ENCODE peak calls at places on chromosomes 12 and 14, in seven cellular contexts. R is SK-N-SH, O is fibroblast of the aortic adventitia, K is endothelial cell, Q is heart right ventricle, G is H9, H is lung. E is an unnamed sample.

GRCh38 chr12:88493651-88494050 is 86.6 kb downstream of the KITLG start:
- DNase-seq in O (peak; percentile 88), Q (no peak), H (no peak), G (no peak), K (no peak), R (no peak), E (no peak)

GRCh38 chr12:55997535-55997859 is 421 bp downstream of the SUOX start:
- DNase-seq in G (peak; percentile 41), Q (no peak), K (peak; percentile 10), H (no peak), O (no peak), R (no peak), E (no peak)

GRCh38 chr12:125417446-125417845 is 352.2 kb downstream of the AACS start:
- DNase-seq in K (no peak), R (no peak), H (no peak), O (no peak), Q (no peak), G (no peak), E (no peak)

GRCh38 chr12:116426391-116427136 is 132.6 kb upstream of the MAP1LC3B2 start:
- DNase-seq in G (peak; percentile 96), K (peak; percentile 13), H (peak; percentile 29), R (peak; percentile 35), O (peak; percentile 99), Q (peak; percentile 23), E (no peak)

GRCh38 chr12:116481726-116482125 is 77.5 kb upstream of the MAP1LC3B2 start:
- DNase-seq in Q (no peak), H (no peak), K (no peak), G (no peak), O (no peak), R (no peak), E (no peak)

GRCh38 chr12:108630481-108631207 is 3.0 kb downstream of the SELPLG start:
- DNase-seq in H (no peak), K (no peak), O (peak; percentile 76), Q (no peak), R (no peak), G (no peak), E (no peak)

GRCh38 chr12:108773798-108774788 is 42.8 kb upstream of the CORO1C start:
- DNase-seq in H (peak; percentile 70), O (peak; percentile 55), K (peak; percentile 60), Q (peak; percentile 88), G (peak; percentile 74), R (peak; percentile 83), E (peak; percentile 15)

GRCh38 chr14:89912667-89913211 is 41.8 kb downstream of the EFCAB11 start:
- DNase-seq in G (no peak), H (no peak), O (peak; percentile 93), K (no peak), R (peak; percentile 37), Q (peak; percentile 16), E (no peak)

GRCh38 chr12:40733871-40734270 is 41.6 kb downstream of the CNTN1 start:
- DNase-seq in Q (no peak), K (no peak), H (no peak), O (no peak), G (no peak), R (peak; percentile 16), E (no peak)

GRCh38 chr12:45290218-45290609 is 74.3 kb downstream of the ANO6 start:
- DNase-seq in O (peak; percentile 77), K (no peak), R (no peak), Q (no peak), G (no peak), H (no peak), E (no peak)

DNA sequence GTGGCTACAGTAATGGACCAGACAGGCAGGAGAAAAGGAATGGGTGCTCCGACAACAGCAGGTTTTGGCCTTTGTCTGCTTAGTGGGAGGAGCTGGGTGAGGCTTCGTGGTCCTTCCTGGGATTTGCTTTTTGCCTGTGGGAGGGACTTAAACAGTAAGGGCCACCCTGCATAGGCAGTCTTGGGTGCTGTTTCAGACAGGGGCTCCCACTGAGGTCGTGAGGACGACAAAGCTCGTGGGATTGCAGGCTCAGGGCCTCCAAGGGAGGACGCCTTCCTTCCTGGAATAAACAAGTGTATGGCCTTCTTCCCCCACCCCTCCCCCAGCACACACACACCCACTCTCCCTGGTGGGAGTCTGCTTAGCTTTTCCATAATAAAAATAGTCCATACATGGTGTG is 63.1 kb downstream of the FZD10 start:
- DNase-seq in Q (no peak), K (no peak), G (no peak), H (no peak), O (no peak), R (no peak), E (no peak)
- TF ChIP-seq CTCF in Q (no peak), K (no peak), G (no peak), H (no peak), O (no peak), R (no peak), E (no peak)

GRCh38 chr14:104293851-104294627 is 155.7 kb downstream of the KIF26A start:
- DNase-seq in G (peak; percentile 50), O (no peak), Q (no peak), H (no peak), K (no peak), R (no peak), E (no peak)
- TF ChIP-seq CTCF in G (peak; percentile 60), O (no peak), Q (no peak), H (no peak), K (peak; percentile 30), R (peak; percentile 21), E (peak; percentile 33)

GRCh38 chr12:43029971-43030370 is 440.4 kb upstream of the PRICKLE1 start:
- DNase-seq in G (no peak), K (no peak), R (no peak), Q (no peak), O (peak; percentile 22), H (no peak), E (no peak)
- TF ChIP-seq CTCF in G (no peak), K (no peak), R (no peak), Q (no peak), O (no peak), H (no peak), E (no peak)

GRCh38 chr14:78029471-78030372 is 140.5 kb upstream of the NRXN3 start:
- DNase-seq in O (peak; percentile 8), Q (no peak), G (peak; percentile 68), R (no peak), H (no peak), K (no peak), E (no peak)
- TF ChIP-seq CTCF in O (peak; percentile 38), Q (no peak), G (peak; percentile 34), R (no peak), H (no peak), K (no peak), E (peak; percentile 26)

GRCh38 chr14:25033358-25033757 is 16.6 kb downstream of the STXBP6 start:
- DNase-seq in G (no peak), O (no peak), K (no peak), H (no peak), Q (no peak), R (no peak), E (no peak)

GRCh38 chr14:25037032-25037431 is 12.9 kb downstream of the STXBP6 start:
- DNase-seq in Q (no peak), G (no peak), H (no peak), K (no peak), O (no peak), R (no peak), E (no peak)

GRCh38 chr14:25038044-25038668 is 11.8 kb downstream of the STXBP6 start:
- DNase-seq in H (no peak), Q (no peak), K (no peak), R (no peak), G (no peak), O (no peak), E (no peak)

GRCh38 chr14:25032092-25032784 is 17.7 kb downstream of the STXBP6 start:
- DNase-seq in K (no peak), O (no peak), G (peak; percentile 41), R (no peak), Q (no peak), H (no peak), E (no peak)

DNA sequence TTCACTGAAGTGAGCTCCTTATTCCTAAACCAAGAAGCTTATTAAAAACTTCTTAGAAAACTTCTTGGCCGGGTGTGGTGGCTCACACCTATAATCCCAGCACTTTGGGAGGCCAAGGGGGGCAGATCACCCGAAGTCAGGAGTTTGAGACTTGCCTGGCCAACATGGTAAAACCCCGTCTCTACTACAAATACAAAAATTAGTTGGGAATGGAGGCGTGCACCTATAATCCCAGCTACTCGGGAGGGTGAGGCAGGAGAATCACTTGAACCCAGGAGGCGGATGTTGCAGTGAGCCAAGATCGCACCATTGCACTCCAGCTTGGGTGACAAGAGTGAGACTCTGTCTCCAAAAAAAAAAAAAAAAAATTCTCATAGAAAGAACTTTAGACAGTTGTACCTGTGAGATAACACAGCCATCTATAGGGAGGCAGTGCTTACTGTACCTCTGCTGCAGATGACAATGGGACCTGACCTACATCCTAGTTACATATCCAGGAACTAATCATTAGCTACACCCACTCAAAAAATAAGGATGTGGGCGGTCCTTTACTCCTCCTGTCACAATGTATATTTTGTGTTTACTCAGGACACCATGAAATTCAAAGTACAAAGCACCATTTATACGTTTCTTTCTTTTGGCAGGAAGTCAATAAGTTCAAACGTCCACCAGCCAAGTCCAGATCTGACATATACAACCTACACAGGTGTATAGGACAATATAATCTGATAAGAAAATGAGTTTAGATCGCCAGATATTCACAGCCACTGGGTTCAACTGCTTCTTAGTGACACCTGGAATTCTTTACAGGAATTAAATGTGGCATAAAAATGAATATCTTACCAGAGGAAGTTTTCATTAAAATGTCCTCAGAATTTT is 14.9 kb downstream of the STXBP6 start:
- DNase-seq in O (no peak), K (no peak), Q (no peak), H (no peak), R (no peak), G (no peak), E (no peak)
- TF ChIP-seq CTCF in O (no peak), K (no peak), Q (no peak), H (no peak), R (no peak), G (no peak), E (no peak)

DNA sequence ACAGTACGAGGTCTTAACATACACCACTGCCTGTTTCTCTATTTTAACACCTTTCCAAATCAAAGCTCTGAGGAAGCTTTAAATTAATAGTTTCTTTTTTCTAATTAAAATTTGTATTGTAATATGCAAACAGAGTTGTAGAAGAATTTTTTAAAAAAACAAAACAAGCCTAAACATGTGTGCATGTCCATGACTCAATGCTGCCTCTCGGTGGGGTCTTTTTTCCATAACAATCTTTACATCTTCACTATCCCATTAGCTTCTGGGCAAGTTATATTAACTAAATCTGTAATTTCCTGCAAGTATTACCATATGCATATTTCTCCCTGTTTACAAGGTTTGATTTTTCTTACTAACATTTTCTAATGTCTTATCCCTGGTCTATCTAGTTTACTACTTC is 143.9 kb upstream of the NAV3 start:
- DNase-seq in Q (no peak), O (peak; percentile 57), H (no peak), R (no peak), G (no peak), K (no peak), E (no peak)
- TF ChIP-seq CTCF in Q (no peak), O (peak; percentile 28), H (no peak), R (peak; percentile 61), G (peak; percentile 53), K (no peak), E (peak; percentile 49)

GRCh38 chr14:33676135-33676566 is 274.7 kb downstream of the EGLN3 start:
- DNase-seq in G (peak; percentile 89), Q (peak; percentile 40), H (no peak), R (peak; percentile 24), O (peak; percentile 56), K (peak; percentile 46), E (peak; percentile 16)
- TF ChIP-seq CTCF in G (peak; percentile 78), Q (no peak), H (no peak), R (peak; percentile 51), O (peak; percentile 48), K (peak; percentile 32), E (peak; percentile 58)

GRCh38 chr12:46382974-46383653 is 10.5 kb upstream of the SLC38A2 start:
- DNase-seq in G (peak; percentile 97), H (peak; percentile 97), O (peak; percentile 97), R (peak; percentile 93), K (peak; percentile 89), Q (peak; percentile 97), E (peak; percentile 79)
- TF ChIP-seq CTCF in G (peak; percentile 32), H (peak; percentile 8), O (peak; percentile 0), R (peak; percentile 35), K (no peak), Q (no peak), E (peak; percentile 29)